ENCODE peak calls at places on chromosomes 11 and 22, in four cellular contexts. One of them, this sample, is unnamed. For H3K27me3, the result is how much of the 10 kb centered on the place peaks cover.

GRCh38 chr22:50599816-50600454 is 658 bp upstream of the MAPK8IP2 start:
- DNase-seq in GM23248: peak
- DNase-seq in fibroblast of lung: peak
- DNase-seq in HCT116: no peak
- DNase-seq in this sample: peak

GRCh38 chr11:34671946-34672345 is 51.1 kb downstream of the EHF start:
- DNase-seq in GM23248: no peak
- DNase-seq in fibroblast of lung: no peak
- DNase-seq in HCT116: no peak
- DNase-seq in this sample: no peak

GRCh38 chr11:18615628-18616392 is 16.2 kb downstream of the MISFA start:
- DNase-seq in fibroblast of lung: peak
- DNase-seq in HCT116: no peak
- DNase-seq in GM23248: peak
- DNase-seq in this sample: no peak

GRCh38 chr22:43289551-43289963 is 53.6 kb downstream of the SCUBE1 start:
- DNase-seq in GM23248: peak
- DNase-seq in fibroblast of lung: no peak
- DNase-seq in HCT116: no peak
- DNase-seq in this sample: no peak

GRCh38 chr11:126355324-126355925 is at the start of gene ST3GAL4:
- DNase-seq in HCT116: no peak
- DNase-seq in GM23248: peak
- DNase-seq in fibroblast of lung: peak
- DNase-seq in this sample: peak

GRCh38 chr11:61551630-61552029 is 29.2 kb downstream of the SYT7 start:
- DNase-seq in GM23248: peak
- DNase-seq in fibroblast of lung: peak
- DNase-seq in HCT116: peak
- DNase-seq in this sample: no peak

GRCh38 chr11:32829680-32830412 is at the start of gene PRRG4:
- DNase-seq in fibroblast of lung: peak
- DNase-seq in GM23248: peak
- DNase-seq in HCT116: no peak
- DNase-seq in this sample: peak

GRCh38 chr11:69008774-69009440 is 4.1 kb downstream of the MRGPRF start:
- DNase-seq in GM23248: peak
- DNase-seq in fibroblast of lung: peak
- DNase-seq in HCT116: peak
- DNase-seq in this sample: no peak

GRCh38 chr11:106047636-106048035 is 25.6 kb upstream of the MSANTD4 start:
- DNase-seq in GM23248: no peak
- DNase-seq in HCT116: no peak
- DNase-seq in fibroblast of lung: no peak
- DNase-seq in this sample: no peak

GRCh38 chr11:12702999-12703453 is 28.8 kb downstream of the TEAD1 start:
- DNase-seq in GM23248: no peak
- DNase-seq in HCT116: no peak
- DNase-seq in fibroblast of lung: no peak
- DNase-seq in this sample: no peak

GRCh38 chr22:32544953-32545558 is 70.4 kb downstream of the FBXO7 start:
- DNase-seq in fibroblast of lung: peak
- DNase-seq in HCT116: no peak
- DNase-seq in GM23248: peak
- DNase-seq in this sample: no peak

GRCh38 chr11:2539761-2540520 is 95.1 kb downstream of the KCNQ1 start:
- DNase-seq in fibroblast of lung: no peak
- DNase-seq in GM23248: no peak
- DNase-seq in HCT116: no peak
- DNase-seq in this sample: no peak

GRCh38 chr22:48035897-48036296 is 1273.4 kb downstream of the TBC1D22A start:
- DNase-seq in GM23248: no peak
- DNase-seq in fibroblast of lung: no peak
- DNase-seq in HCT116: no peak
- DNase-seq in this sample: no peak

GRCh38 chr11:8168485-8169257 is at the start of gene RIC3:
- DNase-seq in GM23248: no peak
- DNase-seq in HCT116: no peak
- DNase-seq in fibroblast of lung: no peak
- DNase-seq in this sample: no peak

GRCh38 chr11:20474176-20474950 is 86.8 kb downstream of the PRMT3 start:
- DNase-seq in HCT116: no peak
- DNase-seq in fibroblast of lung: no peak
- DNase-seq in GM23248: no peak
- DNase-seq in this sample: no peak

GRCh38 chr22:42919199-42919598 is 62.1 kb upstream of the ARFGAP3 start:
- DNase-seq in fibroblast of lung: peak
- DNase-seq in HCT116: peak
- DNase-seq in GM23248: peak
- DNase-seq in this sample: no peak

GRCh38 chr22:37077802-37078448 is 26.4 kb downstream of the KCTD17 start:
- DNase-seq in GM23248: peak
- DNase-seq in fibroblast of lung: peak
- DNase-seq in HCT116: peak
- DNase-seq in this sample: peak

GRCh38 chr11:116782728-116783127 is 5.1 kb downstream of the ZPR1 start:
- DNase-seq in fibroblast of lung: peak
- DNase-seq in HCT116: no peak
- DNase-seq in GM23248: peak
- DNase-seq in this sample: no peak

GRCh38 chr11:48095779-48096470 is 115.6 kb downstream of the PTPRJ start:
- DNase-seq in fibroblast of lung: peak
- DNase-seq in HCT116: no peak
- DNase-seq in GM23248: peak
- DNase-seq in this sample: no peak

GRCh38 chr11:40219401-40219800 is 1240.1 kb downstream of the LRRC4C start:
- DNase-seq in HCT116: no peak
- DNase-seq in GM23248: no peak
- DNase-seq in fibroblast of lung: no peak
- DNase-seq in this sample: no peak

GRCh38 chr11:134373591-134374052 is 38.4 kb downstream of the B3GAT1 start:
- DNase-seq in fibroblast of lung: no peak
- DNase-seq in HCT116: no peak
- DNase-seq in GM23248: no peak
- DNase-seq in this sample: no peak

GRCh38 chr11:1825039-1825740 is 9.6 kb upstream of the SYT8 start:
- DNase-seq in GM23248: no peak
- DNase-seq in fibroblast of lung: no peak
- DNase-seq in HCT116: no peak
- DNase-seq in this sample: no peak

GRCh38 chr22:44309137-44309536 is 3.6 kb downstream of the SHISAL1 start:
- DNase-seq in HCT116: peak
- DNase-seq in fibroblast of lung: peak
- DNase-seq in GM23248: peak
- DNase-seq in this sample: no peak

GRCh38 chr11:92295175-92296137 is 70.8 kb downstream of the FAT3 start:
- DNase-seq in fibroblast of lung: peak
- DNase-seq in GM23248: peak
- DNase-seq in HCT116: no peak
- DNase-seq in this sample: no peak

GRCh38 chr11:128757886-128758612 is 64.2 kb downstream of the FLI1 start:
- DNase-seq in GM23248: no peak
- DNase-seq in fibroblast of lung: no peak
- DNase-seq in HCT116: no peak
- DNase-seq in this sample: no peak

GRCh38 chr11:8610532-8611116 is 16.6 kb upstream of the STK33 start:
- DNase-seq in HCT116: no peak
- DNase-seq in fibroblast of lung: no peak
- DNase-seq in GM23248: no peak
- DNase-seq in this sample: peak

GRCh38 chr11:128911701-128912100 is 20.5 kb downstream of the KCNJ5 start:
- DNase-seq in HCT116: no peak
- DNase-seq in fibroblast of lung: no peak
- DNase-seq in GM23248: no peak
- DNase-seq in this sample: no peak

GRCh38 chr11:68173926-68174325 is 39.2 kb downstream of the KMT5B start:
- DNase-seq in HCT116: no peak
- DNase-seq in GM23248: no peak
- DNase-seq in fibroblast of lung: peak
- DNase-seq in this sample: no peak

GRCh38 chr11:129249923-129250322 is 57.8 kb upstream of the ARHGAP32 start:
- DNase-seq in fibroblast of lung: peak
- DNase-seq in GM23248: peak
- DNase-seq in HCT116: no peak
- DNase-seq in this sample: no peak

GRCh38 chr11:73152861-73153483 is 10.9 kb upstream of the FCHSD2 start:
- DNase-seq in fibroblast of lung: no peak
- DNase-seq in HCT116: no peak
- DNase-seq in GM23248: no peak
- DNase-seq in this sample: no peak

GRCh38 chr22:49968831-49969661 is 8.5 kb downstream of the PIM3 start:
- DNase-seq in HCT116: no peak
- DNase-seq in GM23248: no peak
- DNase-seq in fibroblast of lung: no peak
- DNase-seq in this sample: peak

GRCh38 chr11:134724106-134724778 is 312.2 kb upstream of the B3GAT1 start:
- DNase-seq in GM23248: no peak
- DNase-seq in HCT116: no peak
- DNase-seq in fibroblast of lung: no peak
- DNase-seq in this sample: peak

GRCh38 chr11:87661270-87661669 is 514.0 kb downstream of the RAB38 start:
- DNase-seq in GM23248: no peak
- DNase-seq in fibroblast of lung: no peak
- DNase-seq in HCT116: no peak
- DNase-seq in this sample: no peak

GRCh38 chr11:117179048-117179999 is 781 bp downstream of the SIDT2 start:
- DNase-seq in fibroblast of lung: peak
- DNase-seq in GM23248: peak
- DNase-seq in HCT116: no peak
- DNase-seq in this sample: peak

GRCh38 chr11:132850106-132850505 is 682.2 kb downstream of the OPCML start:
- DNase-seq in fibroblast of lung: no peak
- DNase-seq in GM23248: no peak
- DNase-seq in HCT116: no peak
- DNase-seq in this sample: no peak

GRCh38 chr11:116694815-116695590 is 77.8 kb downstream of the BUD13 start:
- DNase-seq in GM23248: no peak
- DNase-seq in fibroblast of lung: no peak
- DNase-seq in HCT116: no peak
- DNase-seq in this sample: no peak

DNA sequence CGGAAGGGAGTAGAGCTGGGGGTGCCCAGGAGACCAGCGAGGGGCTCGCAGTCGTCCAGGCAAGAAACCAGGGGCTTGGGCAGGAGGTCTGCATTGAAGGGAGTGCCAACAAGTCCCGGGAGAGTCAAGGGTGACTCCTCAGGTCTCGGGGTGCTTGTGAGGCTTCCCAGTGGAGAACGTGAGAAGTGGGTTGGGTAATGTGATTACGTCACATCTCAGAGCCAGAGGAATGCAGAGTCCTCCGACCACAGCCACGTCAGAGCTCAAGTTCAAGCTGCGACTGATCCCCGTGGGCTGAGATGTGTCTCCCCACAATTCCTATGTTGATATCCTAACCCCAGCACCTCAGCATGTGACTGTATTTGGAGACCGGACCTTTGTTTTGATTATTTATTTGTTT is 89.7 kb upstream of the SHANK2 start:
- DNase-seq in HCT116: no peak
- DNase-seq in fibroblast of lung: peak
- DNase-seq in GM23248: peak
- DNase-seq in this sample: no peak
- H2AFZ ChIP-seq in HCT116: no peak
- H2AFZ ChIP-seq in fibroblast of lung: no peak
- H2AFZ ChIP-seq in GM23248: no peak
- H2AFZ ChIP-seq in this sample: no peak

GRCh38 chr11:111542606-111543275 is 2.2 kb downstream of the LAYN start:
- DNase-seq in fibroblast of lung: no peak
- DNase-seq in HCT116: no peak
- DNase-seq in GM23248: no peak
- DNase-seq in this sample: no peak
- H3K27me3 ChIP-seq in fibroblast of lung: under half
- H3K27me3 ChIP-seq in HCT116: under half
- H3K27me3 ChIP-seq in GM23248: under half
- H3K27me3 ChIP-seq in this sample: under half

DNA sequence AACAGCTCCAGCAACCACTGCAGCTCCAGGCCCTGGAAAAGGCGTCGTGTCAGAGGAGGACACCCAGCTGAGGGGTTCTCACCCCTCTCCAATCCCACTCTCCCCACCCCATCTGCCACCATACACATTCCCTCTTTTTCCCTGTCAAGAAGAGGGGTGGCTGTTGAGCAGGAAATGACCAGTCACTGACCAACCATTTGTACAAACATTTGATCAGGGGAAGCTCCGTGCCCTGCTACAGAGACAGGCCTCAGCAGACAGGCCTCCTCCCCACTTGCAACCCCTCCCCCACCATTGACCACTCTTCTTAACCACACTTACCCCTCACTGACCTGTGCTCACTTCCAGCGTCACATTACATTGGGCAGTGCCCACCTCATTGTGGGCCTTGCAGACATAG is 2.3 kb upstream of the VSIG2 start:
- DNase-seq in fibroblast of lung: no peak
- DNase-seq in GM23248: no peak
- DNase-seq in HCT116: no peak
- DNase-seq in this sample: no peak
- H2AFZ ChIP-seq in fibroblast of lung: peak
- H2AFZ ChIP-seq in GM23248: no peak
- H2AFZ ChIP-seq in HCT116: no peak
- H2AFZ ChIP-seq in this sample: no peak

GRCh38 chr22:45869448-45869847 is 107.5 kb downstream of the WNT7B start:
- DNase-seq in fibroblast of lung: no peak
- DNase-seq in GM23248: no peak
- DNase-seq in HCT116: no peak
- DNase-seq in this sample: no peak
- H3K27me3 ChIP-seq in fibroblast of lung: under half
- H3K27me3 ChIP-seq in GM23248: under half
- H3K27me3 ChIP-seq in HCT116: under half
- H3K27me3 ChIP-seq in this sample: under half